ENCODE peak calls at places on chromosomes 5 and 9, in seven cellular contexts. D is Right ventricle myocardium superior; F is ELR; L is keratinocyte; S is activated CD8-positive, alpha-beta memory T cell treated with anti-CD3 and anti-CD28 coated beads, Interleukin-2, amount 50 U/mL, for 4 hours; I is stimulated activated CD8-positive, alpha-beta memory T cell treated with anti-CD3 and anti-CD28 coated beads, Interleukin-15, amount 100 ng/mL, for 4 hours; O is GDM1. E is an unnamed sample.

GRCh38 chr5:111670826-111671492 is 86.0 kb downstream of the NREP start:
- DNase-seq in L (peak; percentile 69), S (no peak), O (no peak), F (peak; percentile 40), D (no peak), I (no peak), E (peak; percentile 92)

GRCh38 chr5:145531038-145531734 is 304.0 kb downstream of the PRELID2 start:
- DNase-seq in L (peak; percentile 11), O (no peak), F (peak; percentile 89), S (no peak), D (no peak), I (no peak), E (peak; percentile 92)

GRCh38 chr5:72209515-72210115 is 102.3 kb downstream of the MAP1B start:
- DNase-seq in D (no peak), L (peak; percentile 13), F (peak; percentile 50), O (no peak), S (no peak), I (no peak), E (peak; percentile 60)

GRCh38 chr5:179227196-179227577 is 118.1 kb downstream of the ADAMTS2 start:
- DNase-seq in S (no peak), F (no peak), I (no peak), D (peak; percentile 36), L (no peak), O (no peak), E (no peak)

GRCh38 chr9:10612649-10613398 is at the start of gene PTPRD:
- DNase-seq in L (no peak), F (peak; percentile 0), I (no peak), D (no peak), S (no peak), O (no peak), E (peak; percentile 63)

GRCh38 chr9:98231770-98232478 is 23.5 kb downstream of the TBC1D2 start:
- DNase-seq in I (no peak), S (no peak), F (peak; percentile 91), O (no peak), L (no peak), D (no peak), E (peak; percentile 58)

GRCh38 chr9:121735065-121735791 is 83.8 kb downstream of the DAB2IP start:
- DNase-seq in D (no peak), F (peak; percentile 72), O (no peak), L (no peak), S (no peak), I (no peak), E (peak; percentile 70)

GRCh38 chr5:167816864-167817263 is 474.6 kb upstream of the WWC1 start:
- DNase-seq in L (peak; percentile 90), F (no peak), I (no peak), S (no peak), D (no peak), O (no peak), E (no peak)

GRCh38 chr5:36876389-36876964 is at the start of gene NIPBL:
- DNase-seq in L (peak; percentile 52), D (peak; percentile 93), I (peak; percentile 72), O (peak; percentile 86), S (peak; percentile 84), F (peak; percentile 97), E (peak; percentile 95)

GRCh38 chr5:55234171-55234700 is 828 bp upstream of the CCNO start:
- DNase-seq in O (no peak), D (no peak), I (no peak), S (no peak), L (no peak), F (peak; percentile 45), E (peak; percentile 74)

GRCh38 chr5:77852514-77853352 is 76.6 kb upstream of the TBCA start:
- DNase-seq in D (peak; percentile 74), L (no peak), O (no peak), F (peak; percentile 74), S (peak; percentile 41), I (peak; percentile 21), E (peak; percentile 85)

GRCh38 chr5:26009742-26010141 is 1028.6 kb downstream of the CDH9 start:
- DNase-seq in L (no peak), O (no peak), S (no peak), I (no peak), D (no peak), F (no peak), E (peak; percentile 1)

GRCh38 chr9:3150030-3150429 is 306.1 kb upstream of the PUM3 start:
- DNase-seq in I (no peak), O (no peak), S (no peak), L (no peak), F (no peak), D (no peak), E (no peak)

GRCh38 chr9:130240410-130241197 is 25.0 kb upstream of the HMCN2 start:
- DNase-seq in D (no peak), I (no peak), F (peak; percentile 77), O (peak; percentile 22), L (no peak), S (no peak), E (peak; percentile 75)

GRCh38 chr5:88049737-88050136 is 218.9 kb downstream of the TMEM161B start:
- DNase-seq in O (no peak), L (no peak), S (no peak), F (no peak), I (no peak), D (no peak), E (no peak)

GRCh38 chr5:143063175-143063970 is 293.2 kb downstream of the ARHGAP26 start:
- DNase-seq in O (no peak), I (no peak), S (no peak), L (no peak), F (no peak), D (peak; percentile 84), E (no peak)

E was measured in kidney tubule cell.